ENCODE peak calls at places on chromosomes 13 and 19, in six cellular contexts. V, X, A, P, U and T are unnamed samples.

GRCh38 chr19:10621966-10622365 is 3.4 kb upstream of the SLC44A2 start:
- DNase-seq in X (no peak), U (no peak), A (no peak), P (no peak), V (no peak), T (no peak)

GRCh38 chr19:1672038-1672768 is 19.8 kb upstream of the TCF3 start:
- DNase-seq in A (peak), V (peak), P (no peak), X (no peak), U (peak), T (peak)

GRCh38 chr19:50361290-50362029 is 4.0 kb downstream of the NAPSA start:
- DNase-seq in U (no peak), V (peak), A (no peak), P (no peak), X (no peak), T (no peak)

GRCh38 chr19:11979527-11979926 is 14.7 kb downstream of the ZNF763 start:
- DNase-seq in X (no peak), V (no peak), A (no peak), P (no peak), U (no peak), T (no peak)

GRCh38 chr13:29909975-29910674 is 59.7 kb upstream of the UBL3 start:
- DNase-seq in A (no peak), X (peak), V (no peak), U (no peak), P (no peak), T (no peak)

GRCh38 chr13:74197686-74198085 is 63.5 kb upstream of the KLF12 start:
- DNase-seq in A (no peak), U (no peak), X (no peak), V (no peak), P (no peak), T (no peak)

GRCh38 chr19:33344210-33344609 is 29.3 kb upstream of the CEBPG start:
- DNase-seq in P (peak), A (no peak), U (no peak), V (peak), X (no peak), T (no peak)

GRCh38 chr19:55252760-55253159 is 6.1 kb downstream of the PPP6R1 start:
- DNase-seq in V (no peak), X (no peak), P (no peak), U (no peak), A (no peak), T (no peak)

GRCh38 chr19:48933382-48933932 is at the start of gene DHDH:
- DNase-seq in A (peak), U (peak), P (peak), X (peak), V (peak), T (peak)

GRCh38 chr13:35392768-35393167 is 83.7 kb downstream of the MAB21L1 start:
- DNase-seq in A (no peak), X (no peak), P (no peak), U (no peak), V (no peak), T (no peak)

GRCh38 chr13:77207943-77208342 is 119.0 kb downstream of the MYCBP2 start:
- DNase-seq in P (no peak), A (no peak), U (no peak), X (peak), V (no peak), T (no peak)